ENCODE peak calls at places on chromosomes 1 and 21, in ten cellular contexts. W is sigmoid colon, L is pancreas, E is mesenchymal stem cell, M is tibial nerve, D is brain microvascular endothelial cell, I is psoas muscle, U is body of pancreas, C is AG04449, R is esophagus squamous epithelium. X is an unnamed sample.

GRCh38 chr1:200342511-200343400 is 67.1 kb downstream of the ZNF281 start:
- DNase-seq in L (no peak), I (no peak), W (no peak), R (no peak), E (peak), M (no peak), C (no peak), U (no peak), D (no peak), X (no peak)

GRCh38 chr1:22641906-22642636 is 1.4 kb upstream of the C1QC start:
- DNase-seq in U (peak), R (no peak), D (peak), E (peak), M (peak), W (peak), I (peak), L (peak), C (no peak), X (no peak)

GRCh38 chr1:211375949-211376348 is 49.3 kb downstream of the TRAF5 start:
- DNase-seq in L (no peak), M (no peak), E (no peak), D (no peak), I (no peak), W (no peak), C (no peak), U (no peak), R (no peak), X (no peak)

GRCh38 chr21:42595281-42596187 is 57.9 kb upstream of the PDE9A start:
- DNase-seq in W (no peak), E (no peak), I (no peak), C (no peak), M (no peak), R (no peak), D (no peak), L (no peak), U (no peak), X (no peak)

GRCh38 chr21:39610705-39611104 is 2.0 kb upstream of the B3GALT5 start:
- DNase-seq in L (no peak), M (no peak), U (no peak), I (no peak), E (no peak), C (no peak), D (no peak), W (no peak), R (no peak), X (no peak)

GRCh38 chr1:197399691-197400521 is 131.9 kb downstream of the CRB1 start:
- DNase-seq in M (no peak), E (peak), U (peak), D (peak), W (no peak), L (no peak), C (no peak), R (no peak), I (no peak), X (no peak)

GRCh38 chr1:53603431-53603830 is 135.5 kb downstream of the GLIS1 start:
- DNase-seq in U (no peak), R (no peak), M (no peak), C (no peak), E (no peak), I (no peak), L (no peak), W (peak), D (no peak), X (no peak)

GRCh38 chr1:164707868-164708331 is 148.9 kb downstream of the PBX1 start:
- DNase-seq in C (peak), D (peak), W (peak), L (no peak), I (peak), U (peak), R (no peak), E (peak), M (no peak), X (peak)

GRCh38 chr1:161082996-161083742 is 6.2 kb downstream of the NECTIN4 start:
- DNase-seq in W (peak), E (peak), M (peak), R (peak), I (peak), D (peak), C (no peak), U (peak), L (peak), X (peak)

GRCh38 chr1:63317814-63318156 is 4.6 kb upstream of the FOXD3 start:
- DNase-seq in L (no peak), D (no peak), R (no peak), M (no peak), I (no peak), C (no peak), U (no peak), E (no peak), W (no peak), X (no peak)

GRCh38 chr1:160046494-160047115 is 14.8 kb upstream of the PIGM start:
- DNase-seq in I (peak), L (peak), U (peak), W (peak), C (no peak), R (no peak), E (peak), M (peak), D (peak), X (no peak)

GRCh38 chr1:27672750-27673112 is 739 bp upstream of the IFI6 start:
- DNase-seq in E (peak), I (no peak), C (no peak), U (no peak), M (no peak), R (no peak), W (no peak), L (no peak), D (peak), X (no peak)

GRCh38 chr1:54583868-54584267 is 35.8 kb downstream of the ACOT11 start:
- DNase-seq in M (no peak), I (no peak), U (no peak), C (no peak), D (no peak), R (no peak), W (no peak), E (no peak), L (no peak), X (no peak)

GRCh38 chr21:32233055-32233546 is 45.7 kb downstream of the MIS18A start:
- DNase-seq in I (no peak), E (no peak), U (no peak), W (no peak), R (no peak), D (no peak), M (no peak), C (no peak), L (no peak), X (no peak)

GRCh38 chr21:42369821-42370220 is 3.5 kb upstream of the TFF1 start:
- DNase-seq in E (no peak), I (no peak), R (no peak), M (no peak), L (no peak), W (no peak), U (no peak), D (no peak), C (no peak), X (no peak)

GRCh38 chr1:111236379-111236778 is 8.9 kb downstream of the CHI3L2 start:
- DNase-seq in W (no peak), R (no peak), U (no peak), L (no peak), M (no peak), D (no peak), I (no peak), E (no peak), C (no peak), X (no peak)

GRCh38 chr1:101259744-101260148 is 22.9 kb downstream of the S1PR1 start:
- DNase-seq in D (no peak), M (no peak), R (no peak), U (no peak), E (peak), I (no peak), L (no peak), C (peak), W (no peak), X (peak)

GRCh38 chr1:175367896-175368295 is 175.3 kb upstream of the KIAA0040 start:
- DNase-seq in E (no peak), C (no peak), U (no peak), R (no peak), D (no peak), I (no peak), W (no peak), L (no peak), M (no peak), X (no peak)

GRCh38 chr1:187876775-187877174 is 1048.0 kb downstream of the PLA2G4A start:
- DNase-seq in E (no peak), I (no peak), M (no peak), L (no peak), U (no peak), W (no peak), D (no peak), R (no peak), C (no peak), X (no peak)

GRCh38 chr1:53079251-53079650 is 17.2 kb downstream of the PODN start:
- DNase-seq in D (no peak), M (no peak), I (peak), E (no peak), L (no peak), R (no peak), C (no peak), U (no peak), W (no peak), X (no peak)

GRCh38 chr1:234893725-234894630 is 234.7 kb downstream of the TOMM20 start:
- DNase-seq in U (no peak), L (peak), R (no peak), I (no peak), E (peak), M (no peak), D (peak), C (no peak), W (no peak), X (no peak)

GRCh38 chr1:159872896-159873295 is 10.4 kb upstream of the VSIG8 start:
- DNase-seq in L (no peak), R (no peak), I (no peak), E (no peak), C (no peak), U (no peak), D (no peak), W (no peak), M (no peak), X (no peak)

GRCh38 chr1:53949651-53950050 is 3.5 kb downstream of the LRRC42 start:
- DNase-seq in E (no peak), R (no peak), U (no peak), I (no peak), D (no peak), W (no peak), C (no peak), L (no peak), M (no peak), X (no peak)

GRCh38 chr1:220962031-220962751 is 82.9 kb downstream of the HLX start:
- DNase-seq in L (no peak), R (no peak), C (peak), M (peak), E (peak), D (peak), I (no peak), U (no peak), W (no peak), X (peak)

GRCh38 chr1:18957136-18957521 is 653 bp upstream of the IFFO2 start:
- DNase-seq in E (no peak), L (peak), I (no peak), C (no peak), D (no peak), U (no peak), R (no peak), W (no peak), M (no peak), X (no peak)

GRCh38 chr1:227855687-227856086 is 40.2 kb downstream of the PRSS38 start:
- DNase-seq in U (no peak), W (no peak), E (no peak), I (no peak), C (no peak), L (no peak), M (no peak), R (no peak), D (no peak), X (no peak)

GRCh38 chr21:41322496-41323382 is 6.1 kb downstream of the FAM3B start:
- DNase-seq in E (no peak), U (peak), L (peak), D (no peak), W (no peak), I (no peak), R (no peak), C (no peak), M (no peak), X (no peak)

GRCh38 chr1:241519308-241520079 is at the start of gene FH:
- DNase-seq in D (peak), L (peak), E (peak), C (peak), U (peak), W (peak), I (peak), R (peak), M (peak), X (peak)

GRCh38 chr1:206464456-206464964 is 5.8 kb upstream of the IKBKE start:
- DNase-seq in I (no peak), W (no peak), E (peak), D (peak), L (no peak), U (no peak), R (no peak), M (peak), C (peak), X (peak)

GRCh38 chr1:180310095-180310494 is 80.0 kb downstream of the LHX4 start:
- DNase-seq in M (no peak), E (peak), U (no peak), R (no peak), L (no peak), W (no peak), I (no peak), D (peak), C (no peak), X (no peak)

GRCh38 chr21:44907225-44907965 is 13.3 kb downstream of the ITGB2 start:
- DNase-seq in I (no peak), R (no peak), U (no peak), L (no peak), C (no peak), E (no peak), D (no peak), M (no peak), W (peak), X (no peak)

GRCh38 chr1:225597926-225598575 is 54.9 kb downstream of the ENAH start:
- DNase-seq in W (no peak), I (no peak), U (no peak), C (no peak), R (no peak), L (no peak), M (no peak), D (no peak), E (peak), X (no peak)

GRCh38 chr1:180155202-180155682 is 573 bp downstream of the QSOX1 start:
- DNase-seq in L (peak), I (peak), E (peak), C (no peak), U (peak), R (no peak), W (no peak), D (no peak), M (no peak), X (no peak)

GRCh38 chr1:32239790-32240139 is 7.3 kb upstream of the FAM167B start:
- DNase-seq in E (no peak), I (no peak), W (peak), M (no peak), L (peak), C (no peak), U (peak), D (no peak), R (no peak), X (no peak)
- H3K4me3 ChIP-seq in E (peak), I (peak), W (peak), M (peak), L (peak), C (peak), U (peak), D (peak), R (peak), X (peak)

DNA sequence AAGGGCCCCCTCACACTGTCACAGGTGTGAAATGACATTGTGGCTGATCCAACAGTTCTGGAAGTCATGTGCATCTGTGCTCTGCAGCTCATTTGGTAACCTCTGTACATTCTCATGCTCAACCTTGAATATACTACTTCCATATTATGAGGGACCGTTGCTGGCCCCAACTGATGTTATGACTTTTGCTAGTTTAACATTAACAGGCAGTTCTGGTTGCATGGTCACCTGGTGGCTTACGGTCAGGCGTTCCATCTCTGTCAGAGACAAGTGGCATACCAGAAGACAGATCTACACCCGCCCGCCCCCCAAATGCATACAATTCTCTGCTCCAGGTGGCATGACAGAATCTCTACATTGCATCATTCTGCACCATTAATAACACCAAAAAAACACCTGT is 6.0 kb upstream of the DIP2A start:
- DNase-seq in I (no peak), C (no peak), L (no peak), E (no peak), W (peak), U (no peak), M (no peak), D (no peak), R (no peak), X (no peak)
- H3K4me3 ChIP-seq in I (no peak), C (no peak), L (no peak), E (no peak), W (no peak), U (no peak), M (no peak), D (no peak), R (no peak), X (no peak)

GRCh38 chr1:183234660-183235476 is 48.8 kb downstream of the LAMC2 start:
- DNase-seq in I (peak), R (no peak), W (peak), M (peak), L (peak), E (peak), D (peak), U (peak), C (peak), X (peak)
- H3K4me3 ChIP-seq in I (peak), R (peak), W (peak), M (peak), L (peak), E (peak), D (peak), U (no peak), C (peak), X (peak)

GRCh38 chr1:37634554-37635308 is at the start of gene RSPO1:
- DNase-seq in M (no peak), E (peak), L (no peak), I (no peak), U (no peak), W (no peak), D (no peak), C (no peak), R (no peak), X (no peak)
- H3K4me3 ChIP-seq in M (peak), E (no peak), L (peak), I (peak), U (no peak), W (peak), D (peak), C (peak), R (peak), X (peak)

DNA sequence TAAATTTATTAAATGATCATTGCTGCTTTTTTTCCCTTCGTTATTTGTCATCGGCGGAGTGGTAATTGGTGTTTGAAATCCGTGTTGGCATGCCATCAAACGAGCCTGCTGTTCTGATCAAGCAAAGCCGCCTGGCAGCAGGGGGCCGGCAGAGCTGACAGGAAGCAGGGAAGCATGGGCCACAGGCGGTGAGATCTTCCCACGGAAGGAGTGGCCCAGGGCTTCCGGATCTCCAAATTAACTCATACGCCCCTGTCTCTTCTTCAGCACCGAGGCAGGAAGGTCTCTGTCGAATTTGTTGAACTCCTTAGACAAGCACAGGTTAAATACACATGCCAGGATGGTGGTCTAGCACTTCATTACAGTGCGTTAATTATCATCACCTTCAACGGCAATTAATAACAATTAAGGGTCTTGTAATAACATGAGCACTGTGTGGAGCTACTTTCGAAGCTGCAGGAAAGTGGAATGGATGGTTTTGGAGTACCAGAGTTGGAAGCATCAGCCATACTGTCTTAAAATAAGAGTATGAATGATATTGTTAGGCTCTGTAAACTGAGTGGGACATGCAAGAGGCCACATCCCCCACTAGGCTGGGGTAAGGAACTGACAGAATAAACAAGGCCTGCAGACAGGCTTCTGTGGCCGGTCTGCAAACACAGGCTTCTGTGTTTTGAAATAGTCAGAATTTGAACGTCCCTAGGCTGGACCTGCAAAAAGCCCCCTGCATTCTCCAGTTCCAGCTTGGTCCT is 199.4 kb upstream of the DAB1 start:
- DNase-seq in I (peak), D (no peak), W (no peak), E (peak), M (no peak), C (no peak), U (peak), L (no peak), R (no peak), X (no peak)
- H3K4me3 ChIP-seq in I (no peak), D (no peak), W (no peak), E (no peak), M (no peak), C (no peak), U (no peak), L (no peak), R (no peak), X (no peak)

GRCh38 chr1:76501576-76502219 is 365.6 kb upstream of the ST6GALNAC5 start:
- DNase-seq in D (no peak), I (no peak), L (no peak), R (no peak), U (no peak), M (no peak), E (no peak), C (no peak), W (no peak), X (no peak)

GRCh38 chr1:76500111-76500510 is 367.2 kb upstream of the ST6GALNAC5 start:
- DNase-seq in U (no peak), C (no peak), R (no peak), M (no peak), D (no peak), I (no peak), W (no peak), L (no peak), E (no peak), X (no peak)

GRCh38 chr1:76503100-76503499 is 364.2 kb upstream of the ST6GALNAC5 start:
- DNase-seq in W (no peak), R (no peak), C (no peak), E (no peak), D (no peak), U (no peak), I (no peak), L (no peak), M (no peak), X (no peak)

GRCh38 chr1:76501136-76501535 is 366.1 kb upstream of the ST6GALNAC5 start:
- DNase-seq in R (no peak), E (no peak), I (no peak), D (no peak), M (no peak), L (no peak), U (no peak), C (no peak), W (no peak), X (no peak)
- H3K4me3 ChIP-seq in R (no peak), E (no peak), I (no peak), D (no peak), M (no peak), L (no peak), U (no peak), C (no peak), W (no peak), X (no peak)